ENCODE peak calls at places on chromosomes 4 and X, in five cellular contexts. S is IMR-90, Z is osteoblast, P is PC-3, K is hepatocyte. D is an unnamed sample.

GRCh38 chrX:113300580-113300979 is 459.9 kb upstream of the AMOT start:
- DNase-seq in P (no peak), Z (no peak), K (no peak), S (no peak), D (no peak)

GRCh38 chr4:146119845-146120404 is 55.6 kb upstream of the LSM6 start:
- DNase-seq in K (no peak), P (no peak), S (no peak), Z (no peak), D (no peak)

GRCh38 chrX:2627272-2627867 is 63.7 kb upstream of the CD99 start:
- DNase-seq in K (peak), Z (no peak), S (peak), P (peak), D (peak)

GRCh38 chr4:110865611-110866254 is 242.9 kb upstream of the PITX2 start:
- DNase-seq in K (no peak), P (no peak), S (peak), Z (no peak), D (no peak)

GRCh38 chrX:8971116-8971515 is 62.8 kb downstream of the FAM9B start:
- DNase-seq in P (peak), Z (no peak), K (peak), S (peak), D (peak)

GRCh38 chrX:13491061-13491460 is 78.3 kb upstream of the EGFL6 start:
- DNase-seq in P (no peak), Z (no peak), S (no peak), K (no peak), D (no peak)

GRCh38 chr4:88531549-88531948 is 8.0 kb upstream of the PYURF start:
- DNase-seq in Z (no peak), P (no peak), K (no peak), S (no peak), D (no peak)

GRCh38 chrX:71326394-71326793 is 24.8 kb downstream of the ITGB1BP2 start:
- DNase-seq in K (no peak), Z (no peak), P (no peak), S (no peak), D (no peak)

GRCh38 chr4:58093352-58093751 is 983.2 kb upstream of the IGFBP7 start:
- DNase-seq in P (no peak), S (no peak), Z (no peak), K (no peak), D (no peak)

GRCh38 chrX:138127314-138127713 is 561.4 kb downstream of the ZIC3 start:
- DNase-seq in P (peak), Z (no peak), K (no peak), S (no peak), D (no peak)

GRCh38 chr4:84968936-84969335 is 2.4 kb upstream of the WDFY3 start:
- DNase-seq in S (no peak), K (no peak), P (no peak), Z (no peak), D (no peak)

GRCh38 chr4:134200811-134201215 is 776 bp downstream of the PABPC4L start:
- DNase-seq in S (no peak), Z (no peak), K (no peak), P (no peak), D (no peak)

GRCh38 chr4:55447826-55448225 is 52.1 kb downstream of the TMEM165 start:
- DNase-seq in S (peak), K (no peak), Z (peak), P (peak), D (no peak)

GRCh38 chr4:152968806-152969394 is 32.8 kb downstream of the FHDC1 start:
- DNase-seq in Z (no peak), P (peak), K (no peak), S (peak), D (no peak)

GRCh38 chr4:70721747-70722146 is at the start of gene RUFY3:
- DNase-seq in P (no peak), Z (peak), K (peak), S (peak), D (peak)

DNA sequence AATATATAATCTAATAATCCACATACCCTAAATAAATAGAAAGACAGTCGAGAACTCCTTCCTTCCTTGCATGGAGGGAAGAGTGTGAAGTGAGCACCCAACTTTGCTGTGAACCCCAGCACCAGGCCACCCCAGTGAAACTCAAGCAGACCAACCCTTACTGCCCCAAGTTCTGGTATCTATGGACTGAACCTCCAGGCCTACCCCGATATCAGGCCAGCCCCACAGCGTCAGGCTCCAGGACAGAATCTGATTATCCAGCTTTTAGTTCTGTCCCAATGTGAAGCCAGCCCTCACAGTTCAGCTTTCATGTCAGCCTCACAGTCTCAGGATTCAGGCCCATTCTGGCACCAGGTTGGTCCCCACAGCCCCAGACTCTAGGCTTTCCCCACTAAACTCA is 1617.2 kb upstream of the AGA start:
- DNase-seq in S (no peak), P (no peak), K (no peak), Z (no peak), D (no peak)
- H3K4me2 ChIP-seq in S (no peak), P (no peak), K (no peak), Z (no peak), D (no peak)

DNA sequence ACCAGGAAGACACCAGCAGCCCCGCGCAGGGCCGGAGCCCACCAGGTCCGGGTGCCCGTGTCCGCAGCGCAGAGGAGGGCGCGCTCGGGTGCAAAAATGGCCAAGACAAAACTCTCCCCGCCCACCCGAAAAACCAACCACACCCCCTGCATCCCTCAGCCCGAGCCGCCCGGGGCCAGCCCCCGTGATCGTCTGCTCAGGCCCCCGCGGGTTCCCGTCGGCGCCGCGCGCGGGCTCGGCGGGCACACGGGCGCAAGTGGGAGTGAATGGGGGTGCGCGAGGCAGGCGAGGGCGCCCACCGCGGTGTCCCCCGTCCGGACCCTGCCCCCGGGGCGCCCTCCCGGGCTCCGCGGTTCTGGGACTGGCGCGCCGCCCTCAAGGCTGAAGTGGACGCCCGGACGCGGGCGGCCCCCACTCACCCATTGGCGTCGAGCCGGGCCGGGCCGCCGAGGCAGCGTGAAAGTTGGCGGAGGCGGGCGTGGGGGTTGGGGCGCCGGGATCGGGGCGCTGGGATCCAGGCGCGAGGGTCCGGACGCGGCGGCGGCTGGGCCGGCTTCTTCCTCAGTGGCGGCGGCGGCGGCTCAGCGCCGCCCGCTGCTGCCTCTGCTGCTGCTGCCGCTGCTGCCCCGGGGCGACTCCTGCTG is 390 bp downstream of the SH3KBP1 start:
- DNase-seq in Z (peak), S (no peak), K (no peak), P (peak), D (peak)
- H3K4me2 ChIP-seq in Z (peak), S (peak), K (peak), P (peak), D (peak)

DNA sequence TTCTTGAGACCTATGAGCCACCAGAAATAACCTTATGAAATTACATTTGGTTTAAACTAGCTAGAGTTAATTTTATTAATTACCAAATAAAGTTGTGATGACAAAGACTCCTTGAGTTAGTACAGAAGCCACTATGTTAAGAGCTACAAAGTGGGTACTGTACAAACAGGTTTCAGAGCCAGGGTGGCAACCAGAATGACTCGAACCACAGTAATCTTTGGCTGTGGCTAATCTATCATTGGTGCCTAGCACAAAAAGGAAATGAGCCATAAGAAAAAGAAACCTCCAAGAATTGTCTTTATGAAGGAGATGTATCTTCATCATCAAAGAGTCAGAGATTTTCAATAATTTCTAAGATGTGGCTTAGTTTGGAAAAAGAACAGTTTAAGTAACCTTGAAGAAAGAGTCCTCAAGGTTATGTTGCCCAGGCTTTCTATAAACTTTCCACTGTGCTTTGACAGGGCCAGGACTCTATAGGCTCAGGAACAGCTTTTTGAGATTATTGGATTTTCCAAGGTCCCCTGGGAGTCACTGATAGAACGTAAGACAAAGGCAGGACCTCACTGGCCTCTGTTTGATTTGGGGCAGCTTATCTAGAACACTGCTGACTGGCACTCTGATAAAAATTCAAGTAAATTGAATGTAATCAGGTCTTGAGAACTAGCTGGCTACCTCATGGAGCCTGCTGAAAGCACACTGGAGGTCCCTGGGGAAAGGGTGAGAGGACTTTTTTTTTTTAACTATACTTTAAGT is 777.7 kb downstream of the STIM2 start:
- DNase-seq in K (no peak), S (no peak), P (peak), Z (no peak), D (no peak)
- H3K4me2 ChIP-seq in K (no peak), S (no peak), P (no peak), Z (no peak), D (no peak)

DNA sequence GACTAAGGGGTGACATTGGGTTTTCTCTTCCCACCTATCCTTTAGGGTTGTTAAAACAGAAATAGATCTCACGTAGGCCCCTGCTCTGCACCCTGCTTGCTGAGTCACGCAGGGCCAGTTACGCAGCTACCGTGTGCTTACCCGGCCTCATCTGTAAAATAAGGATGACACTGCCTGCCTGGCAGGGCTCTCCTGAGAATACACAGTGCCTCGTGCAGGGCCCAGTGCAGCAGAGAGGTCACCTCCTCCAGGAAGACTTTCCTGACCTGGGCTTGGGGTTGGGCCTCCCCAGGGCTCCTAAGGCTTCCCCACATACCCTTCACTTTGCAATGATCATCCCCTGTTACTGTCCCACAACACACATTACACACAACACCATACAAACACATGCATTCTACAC is 33.6 kb upstream of the JAKMIP1 start:
- DNase-seq in Z (no peak), K (no peak), S (no peak), P (no peak), D (no peak)
- H3K4me2 ChIP-seq in Z (no peak), K (no peak), S (no peak), P (no peak), D (no peak)

DNA sequence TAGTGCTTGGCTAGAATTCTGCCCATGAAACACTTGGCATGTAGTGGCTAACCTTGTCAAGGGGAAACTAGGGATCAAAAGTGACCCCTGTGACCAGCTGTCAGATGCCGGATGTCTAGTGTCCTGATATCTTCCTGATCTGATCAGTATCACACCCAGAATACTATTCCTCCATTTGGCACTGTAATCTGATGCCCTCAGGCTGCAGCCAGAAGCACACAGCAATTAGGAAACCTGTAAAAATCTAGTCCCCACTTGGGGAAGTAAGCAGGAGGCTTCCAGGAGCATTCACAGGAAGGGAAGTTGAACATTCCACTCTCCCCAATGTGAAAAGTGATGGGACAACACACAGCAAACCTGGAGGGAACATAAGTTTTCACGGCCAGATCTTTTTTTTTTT is 125.1 kb downstream of the HS6ST2 start:
- DNase-seq in S (no peak), P (no peak), Z (no peak), K (no peak), D (no peak)
- H3K4me2 ChIP-seq in S (no peak), P (no peak), Z (no peak), K (no peak), D (no peak)

GRCh38 chr4:38097818-38098217 is 137.6 kb downstream of the PTTG2 start:
- DNase-seq in P (no peak), Z (no peak), K (no peak), S (no peak), D (no peak)

GRCh38 chr4:38100474-38101255 is 140.5 kb downstream of the PTTG2 start:
- DNase-seq in P (no peak), Z (peak), K (no peak), S (no peak), D (no peak)

GRCh38 chr4:38101563-38101962 is 141.4 kb downstream of the PTTG2 start:
- DNase-seq in S (peak), Z (no peak), K (no peak), P (no peak), D (no peak)

GRCh38 chr4:38099908-38100407 is 139.8 kb downstream of the PTTG2 start:
- DNase-seq in Z (peak), P (no peak), S (peak), K (no peak), D (no peak)

GRCh38 chr4:38099020-38099600 is 138.9 kb downstream of the PTTG2 start:
- DNase-seq in S (no peak), Z (no peak), P (no peak), K (no peak), D (no peak)
- H3K4me2 ChIP-seq in S (no peak), Z (peak), P (no peak), K (no peak), D (no peak)

GRCh38 chrX:134431894-134432293 is 28.1 kb upstream of the HPRT1 start:
- DNase-seq in K (no peak), P (peak), S (peak), Z (no peak), D (no peak)

DNA sequence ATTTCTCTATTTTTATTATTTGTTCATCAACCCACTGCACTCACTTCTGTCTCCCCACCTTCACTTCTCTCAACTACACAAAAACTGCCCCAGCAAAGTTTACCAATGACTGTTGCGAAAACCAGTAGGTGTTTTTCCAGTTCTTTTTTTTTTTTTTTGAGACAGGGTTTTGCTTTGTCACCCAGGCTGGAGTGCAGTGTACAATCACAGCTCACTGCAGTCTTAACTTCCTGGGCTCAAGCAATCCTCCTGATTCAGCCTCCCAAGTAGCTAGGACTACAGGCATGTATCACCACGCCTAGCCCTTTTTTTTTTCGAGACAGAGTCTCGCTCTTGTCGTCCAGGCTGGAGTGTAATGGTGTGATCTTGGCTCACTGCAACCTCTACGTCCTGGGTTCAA is 24.1 kb upstream of the HPRT1 start:
- DNase-seq in Z (no peak), S (no peak), K (no peak), P (peak), D (no peak)
- H3K4me2 ChIP-seq in Z (no peak), S (no peak), K (no peak), P (no peak), D (no peak)

GRCh38 chr4:76750716-76751115 is 147.2 kb downstream of the SOWAHB start:
- DNase-seq in K (no peak), P (no peak), Z (no peak), S (no peak), D (no peak)

GRCh38 chr4:76753814-76754213 is 144.1 kb downstream of the SOWAHB start:
- DNase-seq in K (peak), Z (peak), P (peak), S (peak), D (no peak)

GRCh38 chr4:76754439-76754838 is 143.5 kb downstream of the SOWAHB start:
- DNase-seq in P (no peak), S (no peak), K (no peak), Z (no peak), D (no peak)

GRCh38 chr4:76751612-76752343 is 146.2 kb downstream of the SOWAHB start:
- DNase-seq in P (no peak), Z (no peak), S (no peak), K (no peak), D (no peak)

GRCh38 chr4:76752911-76753494 is 144.9 kb downstream of the SOWAHB start:
- DNase-seq in S (peak), P (peak), K (peak), Z (peak), D (no peak)
- H3K4me2 ChIP-seq in S (peak), P (peak), K (peak), Z (peak), D (no peak)